ENCODE peak calls at places on chromosomes 4 and X, in four cellular contexts. S is GM12891, J is GM12878, M is K562. P is an unnamed sample.

GRCh38 chr4:142567199-142567598 is 278.9 kb downstream of the INPP4B start:
- DNase-seq in S (no peak), J (no peak), M (no peak), P (no peak)

GRCh38 chr4:96315815-96316214 is 475.9 kb downstream of the PDHA2 start:
- DNase-seq in S (no peak), J (no peak), M (no peak), P (no peak)

GRCh38 chr4:185383451-185383850 is 12.3 kb downstream of the LRP2BP start:
- DNase-seq in S (no peak), J (no peak), M (no peak), P (no peak)

GRCh38 chrX:139932901-139933796 is at the start of gene ATP11C:
- DNase-seq in S (peak; percentile 46), J (peak; percentile 46), M (peak; percentile 90), P (peak; percentile 87)

GRCh38 chr4:100895572-100896197 is 377.9 kb upstream of the EMCN start:
- DNase-seq in S (peak; percentile 8), J (peak; percentile 19), M (no peak), P (no peak)

GRCh38 chr4:31702291-31702690 is 982.1 kb downstream of the PCDH7 start:
- DNase-seq in S (no peak), J (no peak), M (no peak), P (no peak)

GRCh38 chr4:126698224-126698623 is 934.5 kb upstream of the INTU start:
- DNase-seq in S (no peak), J (no peak), M (no peak), P (no peak)

GRCh38 chr4:7359302-7360063 is 75.2 kb downstream of the PSAPL1 start:
- DNase-seq in S (no peak), J (no peak), M (no peak), P (no peak)

GRCh38 chr4:175827510-175827909 is 15.4 kb upstream of the GPM6A start:
- DNase-seq in S (no peak), J (no peak), M (no peak), P (no peak)

GRCh38 chrX:25151749-25152148 is 136.0 kb upstream of the ARX start:
- DNase-seq in S (no peak), J (no peak), M (no peak), P (no peak)

GRCh38 chrX:44675364-44676024 is 132.8 kb upstream of the FUNDC1 start:
- DNase-seq in S (no peak), J (no peak), M (peak; percentile 30), P (no peak)

GRCh38 chrX:148649145-148649645 is 148.8 kb downstream of the AFF2 start:
- DNase-seq in S (no peak), J (no peak), M (no peak), P (no peak)

GRCh38 chr4:7675612-7676320 is 241.0 kb upstream of the PSAPL1 start:
- DNase-seq in S (no peak), J (no peak), M (no peak), P (no peak)

GRCh38 chr4:17719106-17719505 is 62.3 kb downstream of the FAM184B start:
- DNase-seq in S (no peak), J (no peak), M (no peak), P (no peak)

GRCh38 chrX:10622197-10622596 is 1.8 kb upstream of the MID1 start:
- DNase-seq in S (no peak), J (no peak), M (no peak), P (no peak)

GRCh38 chr4:111792592-111792991 is 352.7 kb upstream of the FAM241A start:
- DNase-seq in S (no peak), J (no peak), M (no peak), P (no peak)

GRCh38 chr4:40621592-40622512 is 7.8 kb downstream of the RBM47 start:
- DNase-seq in S (no peak), J (peak; percentile 93), M (peak; percentile 16), P (peak; percentile 99)

GRCh38 chr4:37243061-37243460 is 1.5 kb upstream of the NWD2 start:
- DNase-seq in S (no peak), J (no peak), M (no peak), P (no peak)

GRCh38 chr4:173930329-173930967 is 353.0 kb downstream of the FBXO8 start:
- DNase-seq in S (no peak), J (no peak), M (no peak), P (no peak)

DNA sequence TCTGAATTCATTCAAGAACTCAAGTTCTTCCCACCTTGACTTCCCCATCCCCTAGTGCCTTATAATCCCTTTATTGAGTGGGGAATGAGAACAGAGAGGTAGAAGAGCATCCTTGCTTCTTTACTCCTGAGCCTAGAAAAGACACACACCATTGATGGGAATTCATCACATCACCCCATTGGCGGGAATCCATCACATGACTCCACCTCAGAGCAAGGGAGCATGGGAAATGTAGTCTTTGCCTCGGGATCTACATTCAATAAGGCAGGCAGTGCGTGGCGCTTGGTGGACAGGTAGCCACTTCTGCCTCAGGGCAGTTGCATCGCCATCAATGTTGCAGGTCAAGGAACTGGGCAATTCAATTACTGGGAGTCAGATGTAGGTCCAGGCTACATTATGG is 50.7 kb downstream of the MXRA5 start:
- DNase-seq in S (no peak), J (no peak), M (peak; percentile 59), P (no peak)
- TF ChIP-seq SPI1 in S (no peak), J (no peak), M (no peak), P (no peak)

GRCh38 chrX:123830309-123830708 is 29.5 kb upstream of the XIAP start:
- DNase-seq in S (peak; percentile 20), J (peak; percentile 64), M (no peak), P (peak; percentile 67)
- TF ChIP-seq SPI1 in S (peak; percentile 95), J (peak; percentile 90), M (no peak), P (no peak)

DNA sequence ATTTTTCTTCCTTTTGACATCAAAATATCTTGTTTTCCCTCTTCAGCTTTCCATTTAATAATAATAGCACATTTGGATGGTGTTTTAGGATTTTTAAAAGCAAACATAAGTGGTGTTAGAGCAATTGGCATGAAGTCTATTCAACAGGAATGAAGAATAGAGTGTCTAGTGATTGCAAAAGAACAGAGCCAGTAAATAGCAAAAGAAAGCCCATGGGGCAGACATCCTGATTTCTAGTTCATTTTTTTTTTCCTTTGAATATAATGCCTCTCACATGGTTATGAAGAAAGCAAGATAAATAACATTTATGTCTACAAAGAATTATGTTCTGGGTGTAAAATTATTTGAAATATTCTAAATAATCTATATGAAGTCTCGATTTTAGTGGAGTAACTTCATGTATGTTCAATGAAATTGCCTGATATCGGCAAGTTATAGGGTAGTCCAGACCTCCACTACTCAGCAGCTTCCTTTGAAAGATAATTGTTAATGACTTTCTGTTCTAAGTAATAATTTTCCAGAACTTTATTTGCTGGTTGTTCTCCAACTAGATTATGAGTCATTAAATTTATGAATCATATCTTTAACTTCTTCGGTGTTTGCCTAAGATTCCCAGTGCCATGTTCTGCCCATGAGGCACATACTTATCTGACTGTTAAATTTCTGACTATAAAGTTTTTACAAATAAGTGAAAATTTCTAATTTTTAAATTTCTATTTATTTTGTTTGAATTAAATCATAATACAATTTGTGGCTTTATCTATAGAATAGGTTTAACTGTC is 587.9 kb downstream of the TLL1 start:
- DNase-seq in S (no peak), J (no peak), M (no peak), P (no peak)
- TF ChIP-seq SPI1 in S (no peak), J (no peak), M (no peak), P (no peak)

DNA sequence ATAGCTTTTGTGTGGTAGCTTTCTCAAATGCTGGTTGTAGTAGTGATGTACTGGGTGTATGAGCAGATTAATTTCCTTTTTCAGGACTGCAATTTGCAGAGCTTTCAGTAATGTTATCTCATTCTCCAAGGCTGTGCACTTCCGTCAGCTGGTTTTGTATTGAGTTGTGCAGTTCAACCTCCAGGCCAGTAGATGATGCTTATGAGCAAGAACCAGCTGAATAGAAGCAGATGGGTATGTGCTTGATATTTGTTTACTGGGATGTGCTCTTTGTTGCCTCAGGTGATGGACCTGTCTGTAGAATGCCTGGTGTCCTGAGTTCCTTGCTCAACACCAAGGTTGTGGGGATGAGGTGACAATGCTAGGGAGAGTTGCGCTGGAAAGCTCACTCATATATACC is 462.8 kb downstream of the PCDH18 start:
- DNase-seq in S (no peak), J (no peak), M (no peak), P (no peak)
- TF ChIP-seq SPI1 in S (no peak), J (no peak), M (no peak), P (no peak)

DNA sequence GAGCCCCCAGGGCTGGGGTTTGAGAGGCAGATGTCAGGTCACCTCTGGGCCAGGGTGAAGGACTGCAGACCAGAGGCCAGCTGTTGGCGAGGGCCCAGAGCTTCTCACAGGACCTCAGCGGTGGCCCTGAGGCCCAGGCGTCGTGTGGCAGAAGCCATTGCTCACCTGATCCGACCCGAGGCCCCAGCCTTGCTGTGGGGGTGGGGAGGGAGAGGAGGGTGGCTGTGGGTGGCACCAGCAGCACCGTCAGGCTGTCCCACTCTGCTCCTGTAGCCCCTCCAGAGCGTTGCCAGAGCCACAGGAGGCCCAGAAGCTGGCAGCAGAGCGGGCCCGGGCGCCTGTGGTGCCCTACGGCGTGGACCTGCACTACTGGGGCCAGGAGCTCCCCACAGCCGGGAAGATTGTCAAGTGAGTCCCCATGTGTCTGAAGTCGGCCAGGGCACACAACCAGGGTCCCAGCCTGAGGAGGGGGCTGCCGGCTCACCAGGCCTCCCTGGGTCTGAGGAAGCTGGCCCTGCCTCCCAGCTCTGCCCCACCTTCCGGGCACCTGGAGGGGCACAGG is 28.8 kb downstream of the UVSSA start:
- DNase-seq in S (no peak), J (no peak), M (no peak), P (no peak)
- TF ChIP-seq SPI1 in S (no peak), J (no peak), M (no peak), P (no peak)

GRCh38 chr4:79181190-79181589 is 144.7 kb downstream of the NAA11 start:
- DNase-seq in S (no peak), J (no peak), M (peak; percentile 23), P (no peak)
- TF ChIP-seq SPI1 in S (no peak), J (no peak), M (peak; percentile 52), P (no peak)

P was measured in HL-60.